ENCODE peak calls at places on chromosome 9, in seven cellular contexts. X is NCI-H2081; O is GM06990; C is G401; B is NCI-H1436 treated with DMSO at 0.1 percent for 48 hours; G is naive thymus-derived CD4-positive, alpha-beta T cell; W is AG10803. M is an unnamed sample.

GRCh38 chr9:121133104-121133816 is 58.5 kb downstream of the CNTRL start:
- DNase-seq in X (no peak), O (no peak), C (no peak), B (no peak), G (peak), W (no peak), M (no peak)

GRCh38 chr9:32291370-32291769 is 93.1 kb upstream of the ACO1 start:
- DNase-seq in X (no peak), O (no peak), C (no peak), B (no peak), G (no peak), W (no peak), M (no peak)

GRCh38 chr9:1042466-1042865 is 7.7 kb upstream of the DMRT2 start:
- DNase-seq in X (no peak), O (no peak), C (no peak), B (no peak), G (no peak), W (no peak), M (no peak)

GRCh38 chr9:77985996-77986395 is 45.6 kb downstream of the GNAQ start:
- DNase-seq in X (no peak), O (no peak), C (no peak), B (no peak), G (no peak), W (no peak), M (no peak)

GRCh38 chr9:124209279-124209678 is 48.5 kb upstream of the NEK6 start:
- DNase-seq in X (no peak), O (peak), C (no peak), B (no peak), G (no peak), W (no peak), M (no peak)

GRCh38 chr9:259405-260404 is 45.0 kb downstream of the DOCK8 start:
- DNase-seq in X (no peak), O (no peak), C (no peak), B (no peak), G (no peak), W (no peak), M (no peak)

GRCh38 chr9:113298924-113299770 is 4.0 kb downstream of the RNF183 start:
- DNase-seq in X (peak), O (no peak), C (no peak), B (no peak), G (no peak), W (no peak), M (no peak)

GRCh38 chr9:106916491-106917235 is 53.7 kb downstream of the ZNF462 start:
- DNase-seq in X (no peak), O (no peak), C (peak), B (no peak), G (no peak), W (peak), M (no peak)

GRCh38 chr9:112705773-112706427 is 12.0 kb downstream of the INIP start:
- DNase-seq in X (peak), O (no peak), C (peak), B (no peak), G (no peak), W (peak), M (peak)

GRCh38 chr9:127574089-127574921 is 37.8 kb upstream of the STXBP1 start:
- DNase-seq in X (peak), O (no peak), C (peak), B (no peak), G (no peak), W (peak), M (no peak)

GRCh38 chr9:34898846-34899245 is 59.2 kb upstream of the PHF24 start:
- DNase-seq in X (no peak), O (no peak), C (peak), B (no peak), G (no peak), W (no peak), M (peak)

GRCh38 chr9:90858505-90858904 is 56.9 kb downstream of the SYK start:
- DNase-seq in X (no peak), O (no peak), C (peak), B (no peak), G (no peak), W (no peak), M (no peak)

GRCh38 chr9:131984564-131984963 is 95.1 kb downstream of the MED27 start:
- DNase-seq in X (no peak), O (no peak), C (no peak), B (no peak), G (no peak), W (no peak), M (no peak)

GRCh38 chr9:116661037-116661954 is 25.8 kb upstream of the TRIM32 start:
- DNase-seq in X (peak), O (peak), C (peak), B (peak), G (peak), W (peak), M (peak)

GRCh38 chr9:14283276-14283675 is 30.7 kb downstream of the NFIB start:
- DNase-seq in X (no peak), O (no peak), C (no peak), B (no peak), G (no peak), W (no peak), M (no peak)

GRCh38 chr9:134635431-134636141 is 6.0 kb upstream of the COL5A1 start:
- DNase-seq in X (no peak), O (no peak), C (no peak), B (no peak), G (no peak), W (no peak), M (no peak)

GRCh38 chr9:98455957-98456621 is 200.6 kb upstream of the TBC1D2 start:
- DNase-seq in X (no peak), O (no peak), C (peak), B (no peak), G (no peak), W (peak), M (no peak)

GRCh38 chr9:127426756-127427155 is 2.6 kb downstream of the ZNF79 start:
- DNase-seq in X (no peak), O (no peak), C (no peak), B (no peak), G (no peak), W (no peak), M (no peak)

GRCh38 chr9:109181284-109181683 is 14.2 kb upstream of the FRRS1L start:
- DNase-seq in X (no peak), O (peak), C (no peak), B (no peak), G (peak), W (no peak), M (no peak)

GRCh38 chr9:96769989-96770388 is 7.9 kb downstream of the ZNF510 start:
- DNase-seq in X (no peak), O (no peak), C (no peak), B (no peak), G (no peak), W (no peak), M (no peak)

GRCh38 chr9:85900504-85901201 is 40.3 kb upstream of the NAA35 start:
- DNase-seq in X (no peak), O (no peak), C (no peak), B (no peak), G (peak), W (peak), M (no peak)

GRCh38 chr9:131951905-131952304 is 127.8 kb downstream of the MED27 start:
- DNase-seq in X (no peak), O (no peak), C (peak), B (no peak), G (no peak), W (peak), M (peak)

GRCh38 chr9:114994716-114995115 is 64.3 kb upstream of the TNFSF8 start:
- DNase-seq in X (no peak), O (no peak), C (no peak), B (no peak), G (no peak), W (no peak), M (no peak)

GRCh38 chr9:136054798-136055714 is 40.0 kb downstream of the NACC2 start:
- DNase-seq in X (no peak), O (no peak), C (no peak), B (no peak), G (no peak), W (no peak), M (no peak)

GRCh38 chr9:93116049-93116961 is 17.7 kb downstream of the NINJ1 start:
- DNase-seq in X (no peak), O (peak), C (no peak), B (no peak), G (no peak), W (peak), M (peak)

GRCh38 chr9:71106992-71107391 is 14.4 kb downstream of the TRPM3 start:
- DNase-seq in X (no peak), O (no peak), C (no peak), B (no peak), G (no peak), W (no peak), M (peak)

GRCh38 chr9:99833735-99834134 is 12.1 kb downstream of the NR4A3 start:
- DNase-seq in X (no peak), O (no peak), C (no peak), B (no peak), G (no peak), W (no peak), M (no peak)

GRCh38 chr9:95511232-95511951 is 5.4 kb downstream of the PTCH1 start:
- DNase-seq in X (peak), O (no peak), C (peak), B (no peak), G (peak), W (peak), M (peak)

GRCh38 chr9:69579749-69580581 is 92.2 kb downstream of the APBA1 start:
- DNase-seq in X (no peak), O (no peak), C (no peak), B (no peak), G (no peak), W (no peak), M (no peak)

M was measured in Ammon's horn.